ENCODE peak calls at places on chromosomes 1 and 21, in ten cellular contexts. One of them, this sample, is unnamed.

GRCh38 chr1:38718031-38718430 is 141.5 kb downstream of the RRAGC start:
- DNase-seq in NCI-H1417: no peak
- DNase-seq in AG04449: no peak
- DNase-seq in kidney tubule cell: no peak
- DNase-seq in T-cell: no peak
- DNase-seq in keratinocyte: no peak
- DNase-seq in nephron progenitor cell: no peak
- DNase-seq in left lung: no peak
- DNase-seq in H1: no peak
- DNase-seq in T47D: no peak
- DNase-seq in this sample: no peak

GRCh38 chr1:33383974-33384767 is 46.7 kb downstream of the PHC2 start:
- DNase-seq in NCI-H1417: no peak
- DNase-seq in AG04449: peak; percentile 51
- DNase-seq in kidney tubule cell: peak; percentile 57
- DNase-seq in T-cell: no peak
- DNase-seq in keratinocyte: no peak
- DNase-seq in nephron progenitor cell: no peak
- DNase-seq in left lung: no peak
- DNase-seq in H1: no peak
- DNase-seq in T47D: no peak
- DNase-seq in this sample: no peak

GRCh38 chr1:53572061-53572801 is 113.0 kb downstream of the DMRTB1 start:
- DNase-seq in NCI-H1417: peak; percentile 77
- DNase-seq in AG04449: peak; percentile 56
- DNase-seq in kidney tubule cell: peak; percentile 86
- DNase-seq in T-cell: no peak
- DNase-seq in keratinocyte: peak; percentile 83
- DNase-seq in nephron progenitor cell: no peak
- DNase-seq in left lung: no peak
- DNase-seq in H1: no peak
- DNase-seq in T47D: peak; percentile 63
- DNase-seq in this sample: no peak

GRCh38 chr1:32240140-32240951 is 6.7 kb upstream of the FAM167B start:
- DNase-seq in NCI-H1417: peak; percentile 86
- DNase-seq in AG04449: no peak
- DNase-seq in kidney tubule cell: peak; percentile 83
- DNase-seq in T-cell: peak; percentile 55
- DNase-seq in keratinocyte: no peak
- DNase-seq in nephron progenitor cell: peak; percentile 86
- DNase-seq in left lung: peak; percentile 89
- DNase-seq in H1: peak; percentile 85
- DNase-seq in T47D: peak; percentile 62
- DNase-seq in this sample: peak; percentile 75

GRCh38 chr1:93977546-93977945 is 68.3 kb upstream of the GCLM start:
- DNase-seq in NCI-H1417: no peak
- DNase-seq in AG04449: no peak
- DNase-seq in kidney tubule cell: peak; percentile 73
- DNase-seq in T-cell: no peak
- DNase-seq in keratinocyte: no peak
- DNase-seq in nephron progenitor cell: no peak
- DNase-seq in left lung: no peak
- DNase-seq in H1: no peak
- DNase-seq in T47D: no peak
- DNase-seq in this sample: no peak

GRCh38 chr1:73909043-73909567 is 288.9 kb downstream of the LRRIQ3 start:
- DNase-seq in NCI-H1417: peak; percentile 14
- DNase-seq in AG04449: no peak
- DNase-seq in kidney tubule cell: peak; percentile 32
- DNase-seq in T-cell: no peak
- DNase-seq in keratinocyte: no peak
- DNase-seq in nephron progenitor cell: no peak
- DNase-seq in left lung: no peak
- DNase-seq in H1: no peak
- DNase-seq in T47D: no peak
- DNase-seq in this sample: no peak

GRCh38 chr21:46038341-46038829 is 56.8 kb downstream of the COL6A1 start:
- DNase-seq in NCI-H1417: no peak
- DNase-seq in AG04449: no peak
- DNase-seq in kidney tubule cell: no peak
- DNase-seq in T-cell: no peak
- DNase-seq in keratinocyte: no peak
- DNase-seq in nephron progenitor cell: no peak
- DNase-seq in left lung: peak; percentile 53
- DNase-seq in H1: no peak
- DNase-seq in T47D: no peak
- DNase-seq in this sample: no peak

GRCh38 chr1:219269171-219269570 is 95.5 kb downstream of the LYPLAL1 start:
- DNase-seq in NCI-H1417: no peak
- DNase-seq in AG04449: no peak
- DNase-seq in kidney tubule cell: peak; percentile 32
- DNase-seq in T-cell: no peak
- DNase-seq in keratinocyte: no peak
- DNase-seq in nephron progenitor cell: no peak
- DNase-seq in left lung: no peak
- DNase-seq in H1: no peak
- DNase-seq in T47D: no peak
- DNase-seq in this sample: no peak

GRCh38 chr1:221350091-221350490 is 391.8 kb downstream of the DUSP10 start:
- DNase-seq in NCI-H1417: no peak
- DNase-seq in AG04449: no peak
- DNase-seq in kidney tubule cell: no peak
- DNase-seq in T-cell: no peak
- DNase-seq in keratinocyte: no peak
- DNase-seq in nephron progenitor cell: no peak
- DNase-seq in left lung: no peak
- DNase-seq in H1: no peak
- DNase-seq in T47D: no peak
- DNase-seq in this sample: no peak

GRCh38 chr1:174990382-174990999 is 9.3 kb upstream of the CACYBP start:
- DNase-seq in NCI-H1417: no peak
- DNase-seq in AG04449: no peak
- DNase-seq in kidney tubule cell: peak; percentile 55
- DNase-seq in T-cell: no peak
- DNase-seq in keratinocyte: no peak
- DNase-seq in nephron progenitor cell: no peak
- DNase-seq in left lung: no peak
- DNase-seq in H1: no peak
- DNase-seq in T47D: peak; percentile 70
- DNase-seq in this sample: no peak

This sample was measured in CD4-positive, alpha-beta memory T cell.